ENCODE peak calls at places on chromosomes 2 and 18, in nine cellular contexts. One of them, this sample, is unnamed. For H3K4me1, the result is how much of the 10 kb centered on the place peaks cover.

GRCh38 chr2:231454361-231454791 is 9.9 kb downstream of the NCL start:
- DNase-seq in K562: no peak
- DNase-seq in transverse colon: no peak
- DNase-seq in ovary: no peak
- DNase-seq in A549: no peak
- DNase-seq in tibial nerve: no peak
- DNase-seq in GM12878: no peak
- DNase-seq in HepG2: no peak
- DNase-seq in suprapubic skin: peak
- DNase-seq in this sample: no peak

GRCh38 chr2:207239222-207239674 is 73.5 kb upstream of the KLF7 start:
- DNase-seq in K562: peak
- DNase-seq in transverse colon: peak
- DNase-seq in HepG2: no peak
- DNase-seq in ovary: peak
- DNase-seq in A549: no peak
- DNase-seq in GM12878: no peak
- DNase-seq in suprapubic skin: no peak
- DNase-seq in tibial nerve: peak
- DNase-seq in this sample: peak

GRCh38 chr2:25082002-25082622 is 40.2 kb downstream of the EFR3B start:
- DNase-seq in suprapubic skin: no peak
- DNase-seq in A549: no peak
- DNase-seq in tibial nerve: no peak
- DNase-seq in K562: no peak
- DNase-seq in ovary: no peak
- DNase-seq in GM12878: no peak
- DNase-seq in HepG2: no peak
- DNase-seq in transverse colon: no peak
- DNase-seq in this sample: no peak

GRCh38 chr2:60468390-60469085 is 84.9 kb downstream of the BCL11A start:
- DNase-seq in GM12878: no peak
- DNase-seq in transverse colon: no peak
- DNase-seq in ovary: no peak
- DNase-seq in tibial nerve: no peak
- DNase-seq in suprapubic skin: no peak
- DNase-seq in HepG2: no peak
- DNase-seq in K562: no peak
- DNase-seq in A549: no peak
- DNase-seq in this sample: no peak

GRCh38 chr18:32553640-32554039 is 83.0 kb upstream of the GAREM1 start:
- DNase-seq in ovary: no peak
- DNase-seq in tibial nerve: no peak
- DNase-seq in suprapubic skin: no peak
- DNase-seq in GM12878: no peak
- DNase-seq in K562: no peak
- DNase-seq in HepG2: no peak
- DNase-seq in A549: no peak
- DNase-seq in transverse colon: no peak
- DNase-seq in this sample: no peak

GRCh38 chr2:2271471-2271941 is 59.6 kb downstream of the MYT1L start:
- DNase-seq in GM12878: no peak
- DNase-seq in transverse colon: no peak
- DNase-seq in A549: no peak
- DNase-seq in K562: no peak
- DNase-seq in tibial nerve: no peak
- DNase-seq in suprapubic skin: no peak
- DNase-seq in ovary: no peak
- DNase-seq in HepG2: no peak
- DNase-seq in this sample: no peak

GRCh38 chr2:125227843-125228392 is 1202.8 kb downstream of the CNTNAP5 start:
- DNase-seq in GM12878: no peak
- DNase-seq in A549: no peak
- DNase-seq in transverse colon: no peak
- DNase-seq in suprapubic skin: no peak
- DNase-seq in tibial nerve: no peak
- DNase-seq in K562: no peak
- DNase-seq in HepG2: no peak
- DNase-seq in ovary: no peak
- DNase-seq in this sample: no peak

GRCh38 chr2:107473145-107473544 is 353.5 kb upstream of the RGPD4 start:
- DNase-seq in K562: no peak
- DNase-seq in HepG2: no peak
- DNase-seq in A549: no peak
- DNase-seq in ovary: no peak
- DNase-seq in GM12878: no peak
- DNase-seq in tibial nerve: no peak
- DNase-seq in transverse colon: no peak
- DNase-seq in suprapubic skin: no peak
- DNase-seq in this sample: no peak

GRCh38 chr2:221567809-221568208 is 4.3 kb downstream of the EPHA4 start:
- DNase-seq in tibial nerve: no peak
- DNase-seq in A549: no peak
- DNase-seq in K562: no peak
- DNase-seq in ovary: no peak
- DNase-seq in transverse colon: no peak
- DNase-seq in HepG2: no peak
- DNase-seq in suprapubic skin: no peak
- DNase-seq in GM12878: no peak
- DNase-seq in this sample: no peak

GRCh38 chr2:109646961-109647360 is 32.8 kb downstream of the SOWAHC start:
- DNase-seq in K562: no peak
- DNase-seq in suprapubic skin: no peak
- DNase-seq in tibial nerve: no peak
- DNase-seq in A549: no peak
- DNase-seq in ovary: no peak
- DNase-seq in GM12878: no peak
- DNase-seq in transverse colon: no peak
- DNase-seq in HepG2: no peak
- DNase-seq in this sample: no peak

GRCh38 chr2:222318026-222318711 is 19.4 kb upstream of the PAX3 start:
- DNase-seq in suprapubic skin: no peak
- DNase-seq in K562: no peak
- DNase-seq in transverse colon: peak
- DNase-seq in tibial nerve: no peak
- DNase-seq in GM12878: no peak
- DNase-seq in ovary: no peak
- DNase-seq in HepG2: peak
- DNase-seq in A549: peak
- DNase-seq in this sample: peak

GRCh38 chr2:142038826-142039225 is 92.0 kb downstream of the LRP1B start:
- DNase-seq in A549: no peak
- DNase-seq in transverse colon: no peak
- DNase-seq in K562: no peak
- DNase-seq in HepG2: no peak
- DNase-seq in suprapubic skin: no peak
- DNase-seq in tibial nerve: no peak
- DNase-seq in GM12878: no peak
- DNase-seq in ovary: no peak
- DNase-seq in this sample: no peak

GRCh38 chr2:233252227-233252626 is 754 bp downstream of the ATG16L1 start:
- DNase-seq in tibial nerve: no peak
- DNase-seq in HepG2: no peak
- DNase-seq in suprapubic skin: no peak
- DNase-seq in GM12878: no peak
- DNase-seq in A549: no peak
- DNase-seq in transverse colon: no peak
- DNase-seq in K562: no peak
- DNase-seq in ovary: no peak
- DNase-seq in this sample: no peak

GRCh38 chr2:43104106-43104505 is 122.3 kb downstream of the ZFP36L2 start:
- DNase-seq in HepG2: no peak
- DNase-seq in GM12878: no peak
- DNase-seq in suprapubic skin: no peak
- DNase-seq in ovary: no peak
- DNase-seq in tibial nerve: no peak
- DNase-seq in transverse colon: no peak
- DNase-seq in A549: no peak
- DNase-seq in K562: no peak
- DNase-seq in this sample: no peak

DNA sequence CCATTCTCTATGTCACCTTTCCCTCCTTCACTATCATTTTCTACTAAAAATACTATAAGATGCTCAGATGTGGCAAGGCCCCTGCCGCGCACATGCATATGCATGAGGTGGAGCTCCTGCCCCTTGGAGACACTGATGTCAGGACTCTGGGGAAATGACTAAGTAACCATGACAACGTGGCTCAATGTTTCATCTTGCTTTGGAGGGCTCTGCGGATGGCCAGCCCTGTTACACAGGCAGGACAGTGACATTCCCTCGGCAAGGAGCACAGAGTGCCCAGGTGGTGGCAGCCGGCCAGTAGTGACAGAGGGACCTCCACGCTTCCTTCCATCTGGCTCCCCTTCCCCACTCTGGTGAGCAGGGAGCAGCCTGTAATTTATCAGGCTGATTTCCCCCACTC is 364.1 kb downstream of the SS18 start:
- DNase-seq in K562: no peak
- DNase-seq in tibial nerve: no peak
- DNase-seq in suprapubic skin: no peak
- DNase-seq in GM12878: no peak
- DNase-seq in transverse colon: no peak
- DNase-seq in A549: no peak
- DNase-seq in ovary: no peak
- DNase-seq in HepG2: no peak
- DNase-seq in this sample: no peak
- TF ChIP-seq EP300 in K562: no peak
- TF ChIP-seq EP300 in tibial nerve: no peak
- TF ChIP-seq EP300 in suprapubic skin: no peak
- TF ChIP-seq EP300 in GM12878: no peak
- TF ChIP-seq EP300 in transverse colon: no peak
- TF ChIP-seq EP300 in A549: no peak
- TF ChIP-seq EP300 in ovary: no peak
- TF ChIP-seq EP300 in HepG2: no peak
- TF ChIP-seq EP300 in this sample: no peak

DNA sequence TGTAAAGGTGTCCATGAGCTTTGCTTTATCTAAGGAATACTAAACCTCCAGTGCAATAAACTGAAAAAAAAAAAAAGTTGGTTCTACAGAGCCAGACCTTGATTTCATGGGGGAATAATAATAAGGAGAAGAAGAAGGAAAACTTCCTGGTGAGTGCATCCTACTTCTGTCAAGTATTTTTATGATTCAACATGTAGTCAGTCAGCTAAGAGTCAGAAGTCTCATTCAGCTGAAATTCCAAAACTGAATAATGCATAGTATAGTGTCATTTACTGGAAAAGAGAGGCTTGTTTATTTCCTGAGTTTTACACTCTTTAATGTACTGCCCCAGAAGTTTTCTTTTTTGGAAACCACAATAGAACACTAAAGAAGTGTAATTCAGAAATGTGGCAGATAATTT is 77.8 kb upstream of the TACR1 start:
- DNase-seq in ovary: no peak
- DNase-seq in suprapubic skin: no peak
- DNase-seq in HepG2: no peak
- DNase-seq in A549: no peak
- DNase-seq in transverse colon: no peak
- DNase-seq in K562: no peak
- DNase-seq in tibial nerve: no peak
- DNase-seq in GM12878: no peak
- DNase-seq in this sample: no peak
- H3K4me1 ChIP-seq in ovary: under half
- H3K4me1 ChIP-seq in suprapubic skin: under half
- H3K4me1 ChIP-seq in HepG2: under half
- H3K4me1 ChIP-seq in A549: under half
- H3K4me1 ChIP-seq in transverse colon: under half
- H3K4me1 ChIP-seq in K562: under half
- H3K4me1 ChIP-seq in tibial nerve: under half
- H3K4me1 ChIP-seq in GM12878: under half
- H3K4me1 ChIP-seq in this sample: under half

GRCh38 chr2:227161947-227162346 is 2.1 kb downstream of the COL4A4 start:
- DNase-seq in tibial nerve: no peak
- DNase-seq in transverse colon: no peak
- DNase-seq in HepG2: no peak
- DNase-seq in A549: no peak
- DNase-seq in ovary: no peak
- DNase-seq in K562: no peak
- DNase-seq in suprapubic skin: no peak
- DNase-seq in GM12878: no peak
- DNase-seq in this sample: no peak

GRCh38 chr2:227163998-227164744 is at the start of the genes COL4A3 and COL4A4:
- DNase-seq in K562: no peak
- DNase-seq in HepG2: no peak
- DNase-seq in transverse colon: peak
- DNase-seq in ovary: peak
- DNase-seq in A549: peak
- DNase-seq in tibial nerve: no peak
- DNase-seq in suprapubic skin: no peak
- DNase-seq in GM12878: no peak
- DNase-seq in this sample: peak

GRCh38 chr2:227160164-227160563 is 3.8 kb downstream of the COL4A4 start:
- DNase-seq in transverse colon: no peak
- DNase-seq in tibial nerve: no peak
- DNase-seq in A549: no peak
- DNase-seq in GM12878: no peak
- DNase-seq in K562: no peak
- DNase-seq in suprapubic skin: no peak
- DNase-seq in ovary: no peak
- DNase-seq in HepG2: no peak
- DNase-seq in this sample: no peak

GRCh38 chr2:227163445-227163997 is 484 bp downstream of the COL4A4 start:
- DNase-seq in transverse colon: peak
- DNase-seq in A549: peak
- DNase-seq in suprapubic skin: no peak
- DNase-seq in HepG2: no peak
- DNase-seq in tibial nerve: no peak
- DNase-seq in K562: no peak
- DNase-seq in GM12878: no peak
- DNase-seq in ovary: no peak
- DNase-seq in this sample: peak

GRCh38 chr2:227164745-227165350 is 424 bp downstream of the COL4A3 start:
- DNase-seq in A549: peak
- DNase-seq in GM12878: no peak
- DNase-seq in suprapubic skin: no peak
- DNase-seq in K562: no peak
- DNase-seq in tibial nerve: no peak
- DNase-seq in transverse colon: peak
- DNase-seq in HepG2: no peak
- DNase-seq in ovary: peak
- DNase-seq in this sample: peak
- H3K4me3 ChIP-seq in A549: peak
- H3K4me3 ChIP-seq in GM12878: peak
- H3K4me3 ChIP-seq in suprapubic skin: peak
- H3K4me3 ChIP-seq in K562: no peak
- H3K4me3 ChIP-seq in tibial nerve: no peak
- H3K4me3 ChIP-seq in transverse colon: peak
- H3K4me3 ChIP-seq in HepG2: peak
- H3K4me3 ChIP-seq in ovary: peak
- H3K4me3 ChIP-seq in this sample: peak

DNA sequence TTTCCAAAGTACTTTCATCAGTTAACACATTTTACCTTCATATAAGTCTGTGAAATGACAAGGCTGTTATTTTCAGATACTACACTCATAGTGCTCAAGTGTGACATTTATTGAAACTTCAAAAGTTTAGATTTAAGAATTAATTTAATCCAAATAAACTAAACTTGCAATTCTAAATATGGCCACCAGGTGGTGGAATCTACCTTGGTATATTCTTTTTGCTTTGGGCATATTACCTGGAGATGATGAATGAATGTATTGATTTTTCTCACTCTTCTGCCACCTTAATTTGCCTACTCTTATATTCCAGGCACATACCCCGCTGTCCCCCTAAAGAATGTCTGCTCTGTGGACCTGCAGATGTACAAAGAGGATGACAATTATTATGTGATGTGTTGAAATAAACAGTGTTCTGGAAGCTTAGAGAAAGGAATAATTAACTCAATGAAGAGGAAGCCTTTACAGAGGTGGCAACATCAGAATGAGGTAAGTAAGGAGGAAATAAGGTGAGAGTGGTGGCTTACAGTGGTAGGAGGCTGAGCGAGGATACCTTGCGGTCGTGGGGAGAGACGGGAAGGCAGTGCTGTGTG is 179.7 kb downstream of the CELF4 start:
- DNase-seq in transverse colon: no peak
- DNase-seq in suprapubic skin: no peak
- DNase-seq in ovary: no peak
- DNase-seq in GM12878: no peak
- DNase-seq in A549: no peak
- DNase-seq in K562: peak
- DNase-seq in HepG2: peak
- DNase-seq in tibial nerve: no peak
- DNase-seq in this sample: no peak
- TF ChIP-seq EP300 in transverse colon: no peak
- TF ChIP-seq EP300 in suprapubic skin: no peak
- TF ChIP-seq EP300 in ovary: no peak
- TF ChIP-seq EP300 in GM12878: no peak
- TF ChIP-seq EP300 in A549: no peak
- TF ChIP-seq EP300 in K562: no peak
- TF ChIP-seq EP300 in HepG2: no peak
- TF ChIP-seq EP300 in tibial nerve: no peak
- TF ChIP-seq EP300 in this sample: no peak